ENCODE peak calls at places on chromosome 7, in four cellular contexts. One of them, this sample, is unnamed.

GRCh38 chr7:36863901-36864701 is 139.8 kb upstream of the AOAH start:
- DNase-seq in stimulated activated naive CD8-positive, alpha-beta T cell treated with anti-CD3 and anti-CD28 coated beads, Interleukin-15, Interleukin-2, amounts not matched to agents 100 U/mL and 50 U/mL, for 24 hours: peak
- DNase-seq in AG20443: no peak
- DNase-seq in heart left ventricle: no peak
- DNase-seq in this sample: no peak

GRCh38 chr7:39566056-39566921 is at the start of gene YAE1:
- DNase-seq in AG20443: peak
- DNase-seq in stimulated activated naive CD8-positive, alpha-beta T cell treated with anti-CD3 and anti-CD28 coated beads, Interleukin-15, Interleukin-2, amounts not matched to agents 100 U/mL and 50 U/mL, for 24 hours: peak
- DNase-seq in heart left ventricle: peak
- DNase-seq in this sample: peak

GRCh38 chr7:70005885-70006284 is 407.6 kb downstream of the AUTS2 start:
- DNase-seq in heart left ventricle: no peak
- DNase-seq in AG20443: no peak
- DNase-seq in stimulated activated naive CD8-positive, alpha-beta T cell treated with anti-CD3 and anti-CD28 coated beads, Interleukin-15, Interleukin-2, amounts not matched to agents 100 U/mL and 50 U/mL, for 24 hours: no peak
- DNase-seq in this sample: no peak

GRCh38 chr7:36567699-36568436 is 156.4 kb downstream of the AOAH start:
- DNase-seq in AG20443: no peak
- DNase-seq in heart left ventricle: no peak
- DNase-seq in stimulated activated naive CD8-positive, alpha-beta T cell treated with anti-CD3 and anti-CD28 coated beads, Interleukin-15, Interleukin-2, amounts not matched to agents 100 U/mL and 50 U/mL, for 24 hours: no peak
- DNase-seq in this sample: no peak

GRCh38 chr7:116583653-116584052 is 58.8 kb downstream of the CAV1 start:
- DNase-seq in stimulated activated naive CD8-positive, alpha-beta T cell treated with anti-CD3 and anti-CD28 coated beads, Interleukin-15, Interleukin-2, amounts not matched to agents 100 U/mL and 50 U/mL, for 24 hours: peak
- DNase-seq in heart left ventricle: no peak
- DNase-seq in AG20443: no peak
- DNase-seq in this sample: no peak

GRCh38 chr7:115297651-115298050 is 375.8 kb downstream of the MDFIC start:
- DNase-seq in stimulated activated naive CD8-positive, alpha-beta T cell treated with anti-CD3 and anti-CD28 coated beads, Interleukin-15, Interleukin-2, amounts not matched to agents 100 U/mL and 50 U/mL, for 24 hours: no peak
- DNase-seq in AG20443: peak
- DNase-seq in heart left ventricle: no peak
- DNase-seq in this sample: no peak

GRCh38 chr7:13702261-13702660 is 287.2 kb downstream of the ETV1 start:
- DNase-seq in heart left ventricle: no peak
- DNase-seq in AG20443: no peak
- DNase-seq in stimulated activated naive CD8-positive, alpha-beta T cell treated with anti-CD3 and anti-CD28 coated beads, Interleukin-15, Interleukin-2, amounts not matched to agents 100 U/mL and 50 U/mL, for 24 hours: no peak
- DNase-seq in this sample: no peak

GRCh38 chr7:22445140-22445722 is 54.8 kb downstream of the STEAP1B start:
- DNase-seq in AG20443: no peak
- DNase-seq in stimulated activated naive CD8-positive, alpha-beta T cell treated with anti-CD3 and anti-CD28 coated beads, Interleukin-15, Interleukin-2, amounts not matched to agents 100 U/mL and 50 U/mL, for 24 hours: peak
- DNase-seq in heart left ventricle: peak
- DNase-seq in this sample: no peak

GRCh38 chr7:111029574-111030357 is 61.2 kb upstream of the LRRN3 start:
- DNase-seq in AG20443: peak
- DNase-seq in stimulated activated naive CD8-positive, alpha-beta T cell treated with anti-CD3 and anti-CD28 coated beads, Interleukin-15, Interleukin-2, amounts not matched to agents 100 U/mL and 50 U/mL, for 24 hours: peak
- DNase-seq in heart left ventricle: no peak
- DNase-seq in this sample: no peak

GRCh38 chr7:148662646-148663045 is 36.1 kb upstream of the CUL1 start:
- DNase-seq in stimulated activated naive CD8-positive, alpha-beta T cell treated with anti-CD3 and anti-CD28 coated beads, Interleukin-15, Interleukin-2, amounts not matched to agents 100 U/mL and 50 U/mL, for 24 hours: no peak
- DNase-seq in AG20443: no peak
- DNase-seq in heart left ventricle: no peak
- DNase-seq in this sample: no peak

This sample was measured in endothelial cell.